ENCODE peak calls at places on chromosomes 12 and 14, in five cellular contexts. W, C, S, O and E are unnamed samples.

GRCh38 chr14:100594625-100594951 is 7.4 kb upstream of the BEGAIN start:
- DNase-seq in O (no peak), C (peak), S (no peak), W (no peak), E (no peak)

GRCh38 chr14:54329082-54329695 is 67.6 kb upstream of the CDKN3 start:
- DNase-seq in S (peak), W (no peak), C (peak), O (peak), E (no peak)

GRCh38 chr12:88036368-88036965 is 7.3 kb upstream of the C12orf50 start:
- DNase-seq in C (no peak), W (no peak), O (no peak), S (no peak), E (no peak)

GRCh38 chr14:86013663-86014062 is 483.7 kb downstream of the FLRT2 start:
- DNase-seq in S (no peak), C (no peak), W (no peak), O (no peak), E (no peak)

GRCh38 chr14:69043007-69043444 is 63.9 kb upstream of the ACTN1 start:
- DNase-seq in W (no peak), O (no peak), C (peak), S (no peak), E (no peak)

GRCh38 chr12:19002192-19002591 is 127.3 kb upstream of the PLEKHA5 start:
- DNase-seq in W (no peak), S (no peak), C (no peak), O (no peak), E (no peak)

GRCh38 chr14:101039031-101039754 is 135.7 kb upstream of the RTL1 start:
- DNase-seq in O (no peak), S (no peak), C (no peak), W (no peak), E (no peak)

GRCh38 chr12:65881348-65881961 is 57.2 kb downstream of the HMGA2 start:
- DNase-seq in O (no peak), C (peak), W (no peak), S (peak), E (no peak)

GRCh38 chr12:45713108-45713507 is 16.4 kb upstream of the ARID2 start:
- DNase-seq in C (no peak), W (no peak), O (no peak), S (no peak), E (no peak)

GRCh38 chr12:112283541-112283940 is 98.7 kb downstream of the HECTD4 start:
- DNase-seq in S (no peak), O (no peak), C (no peak), W (no peak), E (no peak)

GRCh38 chr12:3244219-3244750 is 167.1 kb downstream of the TSPAN9 start:
- DNase-seq in O (no peak), C (no peak), W (no peak), S (no peak), E (no peak)

GRCh38 chr12:101552277-101552676 is 42.5 kb upstream of the MYBPC1 start:
- DNase-seq in S (no peak), C (no peak), W (no peak), O (no peak), E (no peak)

GRCh38 chr12:108634225-108634795 is 616 bp upstream of the SELPLG start:
- DNase-seq in S (no peak), C (no peak), W (peak), O (no peak), E (no peak)

GRCh38 chr14:32662234-32662633 is 276.4 kb upstream of the NPAS3 start:
- DNase-seq in O (no peak), W (no peak), C (no peak), S (no peak), E (no peak)

GRCh38 chr12:110344657-110345056 is 58.9 kb downstream of the ANAPC7 start:
- DNase-seq in W (no peak), O (no peak), C (no peak), S (no peak), E (no peak)

GRCh38 chr14:102870246-102870645 is 52.2 kb upstream of the AMN start:
- DNase-seq in S (no peak), C (no peak), O (no peak), W (no peak), E (no peak)

GRCh38 chr12:109996483-109996853 is 300 bp upstream of the GIT2 start:
- DNase-seq in W (no peak), O (no peak), S (no peak), C (no peak), E (no peak)

GRCh38 chr12:16530268-16530865 is 75.6 kb downstream of the LMO3 start:
- DNase-seq in O (no peak), C (no peak), S (no peak), W (no peak), E (no peak)

GRCh38 chr14:56490379-56490778 is 89.2 kb upstream of the TMEM260 start:
- DNase-seq in S (peak), O (no peak), C (no peak), W (no peak), E (no peak)